ENCODE peak calls at places on chromosomes 6 and 20, in four cellular contexts. R is K562, C is HepG2, Q is HCT116. G is an unnamed sample.

GRCh38 chr20:47358672-47359532 is 2.4 kb upstream of the ZMYND8 start:
- DNase-seq in R (peak; percentile 90), C (peak; percentile 100), Q (peak; percentile 49), G (no peak)

GRCh38 chr6:133463789-133464188 is 222.6 kb downstream of the EYA4 start:
- DNase-seq in R (no peak), C (no peak), Q (no peak), G (no peak)

GRCh38 chr20:32763202-32763999 is 1.2 kb downstream of the DNMT3B start:
- DNase-seq in R (peak; percentile 68), C (no peak), Q (no peak), G (peak; percentile 56)

GRCh38 chr6:5181494-5182287 is 79.1 kb downstream of the LYRM4 start:
- DNase-seq in R (no peak), C (no peak), Q (no peak), G (no peak)

GRCh38 chr6:13012977-13013680 is 296.6 kb downstream of the PHACTR1 start:
- DNase-seq in R (no peak), C (no peak), Q (no peak), G (no peak)

GRCh38 chr6:169859401-169859977 is 108.1 kb downstream of the ERMARD start:
- DNase-seq in R (no peak), C (no peak), Q (no peak), G (no peak)

GRCh38 chr6:34235605-34236422 is 859 bp upstream of the HMGA1 start:
- DNase-seq in R (peak; percentile 88), C (no peak), Q (no peak), G (peak; percentile 78)

GRCh38 chr6:110590821-110591351 is 114.5 kb upstream of the SLC22A16 start:
- DNase-seq in R (no peak), C (no peak), Q (no peak), G (no peak)

GRCh38 chr20:48196486-48196885 is 411.2 kb upstream of the SULF2 start:
- DNase-seq in R (no peak), C (no peak), Q (no peak), G (no peak)

GRCh38 chr6:13916230-13916944 is 8.4 kb upstream of the RNF182 start:
- DNase-seq in R (peak; percentile 55), C (no peak), Q (no peak), G (no peak)

GRCh38 chr6:110897433-110897832 is 22.8 kb downstream of the AMD1 start:
- DNase-seq in R (peak; percentile 49), C (no peak), Q (no peak), G (no peak)

GRCh38 chr20:11443382-11444119 is 474.1 kb upstream of the BTBD3 start:
- DNase-seq in R (no peak), C (no peak), Q (no peak), G (no peak)

GRCh38 chr6:85163553-85163952 is 286.3 kb upstream of the NT5E start:
- DNase-seq in R (no peak), C (no peak), Q (no peak), G (no peak)

GRCh38 chr6:118860880-118861279 is 33.1 kb upstream of the ASF1A start:
- DNase-seq in R (no peak), C (no peak), Q (no peak), G (no peak)

GRCh38 chr20:57266251-57267157 is at the start of gene BMP7:
- DNase-seq in R (no peak), C (no peak), Q (no peak), G (peak; percentile 86)

GRCh38 chr20:39129523-39129922 is 167.4 kb downstream of the DHX35 start:
- DNase-seq in R (no peak), C (no peak), Q (no peak), G (no peak)

GRCh38 chr6:113190170-113190569 is 667.0 kb upstream of the MARCKS start:
- DNase-seq in R (no peak), C (no peak), Q (peak; percentile 8), G (no peak)

GRCh38 chr20:21501184-21501583 is 12.7 kb downstream of the NKX2-2 start:
- DNase-seq in R (no peak), C (no peak), Q (no peak), G (no peak)

GRCh38 chr20:37379967-37380828 is 34.3 kb downstream of the SRC start:
- DNase-seq in R (peak; percentile 39), C (peak; percentile 97), Q (no peak), G (no peak)

GRCh38 chr6:147166360-147166944 is 37.8 kb upstream of the STXBP5 start:
- DNase-seq in R (peak; percentile 92), C (no peak), Q (no peak), G (no peak)

GRCh38 chr6:147906361-147906760 is 397.9 kb downstream of the SAMD5 start:
- DNase-seq in R (no peak), C (no peak), Q (no peak), G (no peak)

GRCh38 chr20:63138855-63139341 is 77.0 kb downstream of the YTHDF1 start:
- DNase-seq in R (no peak), C (no peak), Q (no peak), G (no peak)

GRCh38 chr20:10922941-10923340 is 249.1 kb upstream of the JAG1 start:
- DNase-seq in R (no peak), C (no peak), Q (no peak), G (no peak)

GRCh38 chr6:110609101-110609500 is 132.7 kb upstream of the SLC22A16 start:
- DNase-seq in R (no peak), C (no peak), Q (no peak), G (no peak)

GRCh38 chr6:31889331-31889972 is 8.0 kb downstream of the EHMT2 start:
- DNase-seq in R (no peak), C (no peak), Q (no peak), G (no peak)

GRCh38 chr6:110816110-110816409 is 791 bp upstream of the CDK19 start:
- DNase-seq in R (no peak), C (no peak), Q (no peak), G (no peak)

GRCh38 chr6:79413562-79414002 is 123.6 kb downstream of the LCA5 start:
- DNase-seq in R (no peak), C (no peak), Q (no peak), G (no peak)

GRCh38 chr6:80338201-80338836 is 231.8 kb downstream of the BCKDHB start:
- DNase-seq in R (peak; percentile 83), C (peak; percentile 47), Q (peak; percentile 34), G (peak; percentile 59)

GRCh38 chr6:25193147-25193864 is 85.9 kb upstream of the CARMIL1 start:
- DNase-seq in R (no peak), C (no peak), Q (peak; percentile 58), G (no peak)

GRCh38 chr20:63529180-63529860 is 7.9 kb downstream of the PTK6 start:
- DNase-seq in R (no peak), C (no peak), Q (no peak), G (no peak)

GRCh38 chr6:13872681-13873080 is 52.1 kb upstream of the RNF182 start:
- DNase-seq in R (no peak), C (no peak), Q (no peak), G (no peak)

GRCh38 chr6:14066782-14067406 is 50.7 kb upstream of the CD83 start:
- DNase-seq in R (peak; percentile 83), C (peak; percentile 55), Q (peak; percentile 68), G (peak; percentile 60)

GRCh38 chr6:46156701-46157100 is 14.1 kb downstream of the ENPP5 start:
- DNase-seq in R (no peak), C (no peak), Q (no peak), G (no peak)

GRCh38 chr20:60052322-60052721 is 94.1 kb downstream of the CDH26 start:
- DNase-seq in R (no peak), C (no peak), Q (no peak), G (no peak)

GRCh38 chr6:138958595-138958994 is 29.5 kb downstream of the REPS1 start:
- DNase-seq in R (no peak), C (no peak), Q (no peak), G (no peak)

GRCh38 chr6:120786256-120786655 is 548.0 kb downstream of the TBC1D32 start:
- DNase-seq in R (no peak), C (no peak), Q (no peak), G (no peak)

GRCh38 chr20:10674684-10675455 is 1.1 kb upstream of the JAG1 start:
- DNase-seq in R (peak; percentile 42), C (peak; percentile 84), Q (peak; percentile 48), G (peak; percentile 72)

GRCh38 chr20:62900052-62900691 is 26.1 kb downstream of the DIDO1 start:
- DNase-seq in R (peak; percentile 78), C (peak; percentile 82), Q (peak; percentile 23), G (peak; percentile 84)

GRCh38 chr20:61719691-61720347 is 345.9 kb downstream of the TAF4 start:
- DNase-seq in R (no peak), C (no peak), Q (no peak), G (no peak)

GRCh38 chr20:1898496-1899168 is 3.4 kb downstream of the SIRPA start:
- DNase-seq in R (no peak), C (no peak), Q (no peak), G (no peak)

GRCh38 chr20:1895674-1896496 is 678 bp downstream of the SIRPA start:
- DNase-seq in R (no peak), C (no peak), Q (no peak), G (no peak)

GRCh38 chr20:1896859-1897258 is 1.7 kb downstream of the SIRPA start:
- DNase-seq in R (no peak), C (no peak), Q (no peak), G (no peak)

GRCh38 chr20:1897965-1898464 is 2.8 kb downstream of the SIRPA start:
- DNase-seq in R (no peak), C (no peak), Q (no peak), G (no peak)

GRCh38 chr20:1897486-1897885 is 2.3 kb downstream of the SIRPA start:
- DNase-seq in R (no peak), C (no peak), Q (no peak), G (no peak)
- TF ChIP-seq JUND in R (no peak), C (no peak), Q (no peak), G (no peak)

GRCh38 chr6:1635305-1636010 is 25.7 kb downstream of the FOXC1 start:
- DNase-seq in R (no peak), C (no peak), Q (no peak), G (no peak)
- TF ChIP-seq JUND in R (no peak), C (no peak), Q (no peak), G (no peak)

GRCh38 chr6:56689114-56689513 is 46.4 kb upstream of the DST start:
- DNase-seq in R (no peak), C (no peak), Q (no peak), G (no peak)
- TF ChIP-seq JUND in R (no peak), C (no peak), Q (no peak), G (no peak)

DNA sequence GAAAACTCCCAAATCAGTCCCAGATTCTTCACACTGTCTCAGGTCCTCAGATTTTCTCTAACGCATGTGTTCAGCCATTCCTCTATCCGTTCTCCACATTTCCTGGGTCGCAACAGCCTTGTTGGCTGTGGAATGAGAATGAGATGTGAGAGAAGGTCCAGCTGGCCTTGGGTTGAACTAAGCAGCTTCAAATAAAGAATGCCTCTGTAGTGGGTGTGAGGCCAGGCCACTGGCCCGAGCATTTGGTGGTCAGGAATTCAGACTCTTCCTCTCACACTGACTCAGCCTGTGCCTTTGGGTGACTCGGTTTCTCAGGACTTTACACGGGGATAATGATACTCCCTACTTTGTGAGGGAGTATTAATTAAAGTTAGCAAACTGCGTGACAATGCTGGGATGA is 73.7 kb upstream of the CCN6 start:
- DNase-seq in R (no peak), C (no peak), Q (no peak), G (no peak)
- TF ChIP-seq JUND in R (no peak), C (no peak), Q (no peak), G (no peak)

GRCh38 chr6:6386010-6386409 is 65.5 kb upstream of the F13A1 start:
- DNase-seq in R (no peak), C (no peak), Q (no peak), G (no peak)
- TF ChIP-seq JUND in R (no peak), C (no peak), Q (no peak), G (no peak)

GRCh38 chr6:100657678-100658330 is 193.1 kb upstream of the SIM1 start:
- DNase-seq in R (peak; percentile 6), C (no peak), Q (no peak), G (no peak)
- TF ChIP-seq JUND in R (no peak), C (no peak), Q (no peak), G (no peak)

G was measured in T47D.